ENCODE peak calls at places on chromosomes 5 and 9, in ten cellular contexts. One of them, this sample, is unnamed.

GRCh38 chr9:18869725-18870124 is 163.3 kb downstream of the SAXO1 start:
- DNase-seq in GM12864: no peak
- DNase-seq in fibroblast of the aortic adventitia: no peak
- DNase-seq in transverse colon: no peak
- DNase-seq in GM23338: no peak
- DNase-seq in aorta: no peak
- DNase-seq in left ventricle myocardium inferior: no peak
- DNase-seq in dorsolateral prefrontal cortex: no peak
- DNase-seq in GM06990: no peak
- DNase-seq in AG10803: no peak
- DNase-seq in this sample: no peak

GRCh38 chr5:135036405-135036804 is 2.4 kb upstream of the PITX1 start:
- DNase-seq in fibroblast of the aortic adventitia: no peak
- DNase-seq in dorsolateral prefrontal cortex: no peak
- DNase-seq in aorta: peak; percentile 22
- DNase-seq in AG10803: no peak
- DNase-seq in GM12864: no peak
- DNase-seq in transverse colon: no peak
- DNase-seq in left ventricle myocardium inferior: no peak
- DNase-seq in GM23338: no peak
- DNase-seq in GM06990: no peak
- DNase-seq in this sample: no peak

GRCh38 chr9:18638448-18639249 is 164.7 kb downstream of the ADAMTSL1 start:
- DNase-seq in transverse colon: no peak
- DNase-seq in dorsolateral prefrontal cortex: no peak
- DNase-seq in GM06990: no peak
- DNase-seq in left ventricle myocardium inferior: no peak
- DNase-seq in GM23338: no peak
- DNase-seq in AG10803: peak; percentile 50
- DNase-seq in fibroblast of the aortic adventitia: peak; percentile 58
- DNase-seq in GM12864: no peak
- DNase-seq in aorta: no peak
- DNase-seq in this sample: no peak

GRCh38 chr5:78563621-78564020 is 85.0 kb downstream of the LHFPL2 start:
- DNase-seq in fibroblast of the aortic adventitia: no peak
- DNase-seq in GM23338: no peak
- DNase-seq in AG10803: peak; percentile 31
- DNase-seq in aorta: no peak
- DNase-seq in transverse colon: no peak
- DNase-seq in left ventricle myocardium inferior: no peak
- DNase-seq in GM06990: no peak
- DNase-seq in dorsolateral prefrontal cortex: no peak
- DNase-seq in GM12864: no peak
- DNase-seq in this sample: no peak

GRCh38 chr5:5178121-5178520 is 38.0 kb downstream of the ADAMTS16 start:
- DNase-seq in transverse colon: no peak
- DNase-seq in AG10803: no peak
- DNase-seq in dorsolateral prefrontal cortex: no peak
- DNase-seq in fibroblast of the aortic adventitia: no peak
- DNase-seq in GM12864: no peak
- DNase-seq in left ventricle myocardium inferior: no peak
- DNase-seq in GM06990: no peak
- DNase-seq in GM23338: no peak
- DNase-seq in aorta: no peak
- DNase-seq in this sample: no peak

GRCh38 chr5:133977161-133977787 is 8.8 kb upstream of the C5orf15 start:
- DNase-seq in GM06990: peak; percentile 30
- DNase-seq in transverse colon: no peak
- DNase-seq in left ventricle myocardium inferior: no peak
- DNase-seq in GM23338: no peak
- DNase-seq in fibroblast of the aortic adventitia: no peak
- DNase-seq in dorsolateral prefrontal cortex: no peak
- DNase-seq in aorta: no peak
- DNase-seq in AG10803: no peak
- DNase-seq in GM12864: peak; percentile 41
- DNase-seq in this sample: no peak

GRCh38 chr5:149283611-149284480 is 12.2 kb downstream of the AFAP1L1 start:
- DNase-seq in GM12864: no peak
- DNase-seq in left ventricle myocardium inferior: no peak
- DNase-seq in GM06990: no peak
- DNase-seq in GM23338: no peak
- DNase-seq in AG10803: peak; percentile 57
- DNase-seq in fibroblast of the aortic adventitia: peak; percentile 40
- DNase-seq in transverse colon: no peak
- DNase-seq in dorsolateral prefrontal cortex: no peak
- DNase-seq in aorta: no peak
- DNase-seq in this sample: no peak

GRCh38 chr5:150503977-150504620 is 3.8 kb upstream of the NDST1 start:
- DNase-seq in dorsolateral prefrontal cortex: peak; percentile 47
- DNase-seq in left ventricle myocardium inferior: peak; percentile 63
- DNase-seq in GM12864: no peak
- DNase-seq in fibroblast of the aortic adventitia: peak; percentile 63
- DNase-seq in GM06990: no peak
- DNase-seq in aorta: no peak
- DNase-seq in transverse colon: peak; percentile 68
- DNase-seq in AG10803: peak; percentile 69
- DNase-seq in GM23338: no peak
- DNase-seq in this sample: no peak

GRCh38 chr5:78727786-78728761 is 79.5 kb upstream of the LHFPL2 start:
- DNase-seq in GM12864: peak; percentile 93
- DNase-seq in transverse colon: peak; percentile 50
- DNase-seq in dorsolateral prefrontal cortex: no peak
- DNase-seq in GM06990: peak; percentile 83
- DNase-seq in fibroblast of the aortic adventitia: no peak
- DNase-seq in aorta: no peak
- DNase-seq in GM23338: no peak
- DNase-seq in AG10803: no peak
- DNase-seq in left ventricle myocardium inferior: no peak
- DNase-seq in this sample: no peak

GRCh38 chr9:76729980-76730737 is 34.1 kb upstream of the PCA3 start:
- DNase-seq in GM06990: no peak
- DNase-seq in left ventricle myocardium inferior: no peak
- DNase-seq in GM12864: no peak
- DNase-seq in aorta: no peak
- DNase-seq in dorsolateral prefrontal cortex: no peak
- DNase-seq in AG10803: no peak
- DNase-seq in fibroblast of the aortic adventitia: no peak
- DNase-seq in GM23338: no peak
- DNase-seq in transverse colon: no peak
- DNase-seq in this sample: no peak

DNA sequence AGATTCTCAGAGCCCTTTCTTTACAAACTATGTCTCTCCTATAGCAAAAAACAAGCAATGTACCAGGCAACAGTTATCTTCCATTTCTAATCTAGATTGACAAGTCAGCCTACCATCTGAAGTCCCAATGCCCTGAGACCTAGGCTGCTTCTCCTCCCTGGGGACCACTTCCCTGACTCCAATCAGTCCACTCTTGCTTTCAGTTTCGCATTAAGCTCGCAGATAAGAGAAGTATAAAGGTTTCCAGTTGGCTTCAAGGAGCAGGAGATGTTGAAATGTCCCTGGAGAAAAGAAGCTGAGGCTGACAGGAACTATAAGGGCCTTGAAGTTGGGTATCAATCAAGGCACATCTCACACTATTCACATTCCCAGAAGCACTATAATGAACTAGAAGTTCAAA is 32.3 kb downstream of the ERP44 start:
- DNase-seq in dorsolateral prefrontal cortex: no peak
- DNase-seq in left ventricle myocardium inferior: no peak
- DNase-seq in aorta: no peak
- DNase-seq in GM12864: no peak
- DNase-seq in transverse colon: no peak
- DNase-seq in GM06990: no peak
- DNase-seq in AG10803: peak; percentile 11
- DNase-seq in fibroblast of the aortic adventitia: peak; percentile 82
- DNase-seq in GM23338: no peak
- DNase-seq in this sample: no peak
- H3K4me3 ChIP-seq in dorsolateral prefrontal cortex: no peak overlapping the region
- H3K4me3 ChIP-seq in left ventricle myocardium inferior: peak overlapping the region; percentile 31
- H3K4me3 ChIP-seq in aorta: no peak overlapping the region
- H3K4me3 ChIP-seq in GM12864: no peak overlapping the region
- H3K4me3 ChIP-seq in transverse colon: no peak overlapping the region
- H3K4me3 ChIP-seq in GM06990: no peak overlapping the region
- H3K4me3 ChIP-seq in AG10803: no peak overlapping the region
- H3K4me3 ChIP-seq in fibroblast of the aortic adventitia: peak overlapping the region; percentile 15
- H3K4me3 ChIP-seq in GM23338: no peak overlapping the region
- H3K4me3 ChIP-seq in this sample: no peak overlapping the region

GRCh38 chr5:14155730-14156129 is 12.6 kb downstream of the TRIO start:
- DNase-seq in fibroblast of the aortic adventitia: no peak
- DNase-seq in GM23338: no peak
- DNase-seq in GM12864: no peak
- DNase-seq in left ventricle myocardium inferior: no peak
- DNase-seq in AG10803: no peak
- DNase-seq in transverse colon: no peak
- DNase-seq in aorta: no peak
- DNase-seq in GM06990: no peak
- DNase-seq in dorsolateral prefrontal cortex: no peak
- DNase-seq in this sample: no peak
- H3K4me3 ChIP-seq in fibroblast of the aortic adventitia: no peak overlapping the region
- H3K4me3 ChIP-seq in GM23338: no peak overlapping the region
- H3K4me3 ChIP-seq in GM12864: peak overlapping the region; percentile 0
- H3K4me3 ChIP-seq in left ventricle myocardium inferior: no peak overlapping the region
- H3K4me3 ChIP-seq in AG10803: no peak overlapping the region
- H3K4me3 ChIP-seq in transverse colon: no peak overlapping the region
- H3K4me3 ChIP-seq in aorta: no peak overlapping the region
- H3K4me3 ChIP-seq in GM06990: peak overlapping the region; percentile 19
- H3K4me3 ChIP-seq in dorsolateral prefrontal cortex: no peak overlapping the region
- H3K4me3 ChIP-seq in this sample: no peak overlapping the region

DNA sequence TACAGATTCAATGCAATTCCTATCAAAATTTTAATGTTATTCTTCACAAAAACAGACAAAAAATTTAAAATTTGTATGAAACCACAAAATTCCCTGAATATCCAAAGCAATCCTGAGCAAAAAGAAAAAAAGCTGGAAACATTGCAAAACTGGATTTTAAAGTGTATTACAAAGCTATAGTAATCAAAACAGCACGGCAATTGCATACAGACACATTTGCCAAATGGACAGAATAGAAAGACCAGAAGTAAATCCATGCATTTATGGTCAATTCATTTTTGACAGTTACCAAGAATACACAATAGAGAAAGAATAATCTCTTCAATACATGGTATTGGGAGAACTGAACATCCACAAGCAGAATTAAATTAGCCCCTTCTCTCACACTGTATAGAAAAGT is 110.5 kb downstream of the TMEM232 start:
- DNase-seq in AG10803: no peak
- DNase-seq in aorta: no peak
- DNase-seq in left ventricle myocardium inferior: no peak
- DNase-seq in GM12864: no peak
- DNase-seq in GM23338: no peak
- DNase-seq in dorsolateral prefrontal cortex: no peak
- DNase-seq in GM06990: no peak
- DNase-seq in transverse colon: no peak
- DNase-seq in fibroblast of the aortic adventitia: no peak
- DNase-seq in this sample: no peak
- H3K4me3 ChIP-seq in AG10803: no peak overlapping the region
- H3K4me3 ChIP-seq in aorta: no peak overlapping the region
- H3K4me3 ChIP-seq in left ventricle myocardium inferior: no peak overlapping the region
- H3K4me3 ChIP-seq in GM12864: no peak overlapping the region
- H3K4me3 ChIP-seq in GM23338: no peak overlapping the region
- H3K4me3 ChIP-seq in dorsolateral prefrontal cortex: no peak overlapping the region
- H3K4me3 ChIP-seq in GM06990: no peak overlapping the region
- H3K4me3 ChIP-seq in transverse colon: no peak overlapping the region
- H3K4me3 ChIP-seq in fibroblast of the aortic adventitia: no peak overlapping the region
- H3K4me3 ChIP-seq in this sample: no peak overlapping the region

GRCh38 chr5:123705741-123706140 is 193.8 kb downstream of the CSNK1G3 start:
- DNase-seq in aorta: no peak
- DNase-seq in transverse colon: no peak
- DNase-seq in GM12864: no peak
- DNase-seq in GM06990: no peak
- DNase-seq in dorsolateral prefrontal cortex: no peak
- DNase-seq in GM23338: no peak
- DNase-seq in left ventricle myocardium inferior: no peak
- DNase-seq in AG10803: peak; percentile 88
- DNase-seq in fibroblast of the aortic adventitia: peak; percentile 84
- DNase-seq in this sample: peak; percentile 32

GRCh38 chr5:123709422-123709821 is 197.4 kb downstream of the CSNK1G3 start:
- DNase-seq in fibroblast of the aortic adventitia: no peak
- DNase-seq in transverse colon: no peak
- DNase-seq in AG10803: no peak
- DNase-seq in aorta: no peak
- DNase-seq in GM23338: no peak
- DNase-seq in GM06990: no peak
- DNase-seq in dorsolateral prefrontal cortex: no peak
- DNase-seq in GM12864: no peak
- DNase-seq in left ventricle myocardium inferior: no peak
- DNase-seq in this sample: no peak

DNA sequence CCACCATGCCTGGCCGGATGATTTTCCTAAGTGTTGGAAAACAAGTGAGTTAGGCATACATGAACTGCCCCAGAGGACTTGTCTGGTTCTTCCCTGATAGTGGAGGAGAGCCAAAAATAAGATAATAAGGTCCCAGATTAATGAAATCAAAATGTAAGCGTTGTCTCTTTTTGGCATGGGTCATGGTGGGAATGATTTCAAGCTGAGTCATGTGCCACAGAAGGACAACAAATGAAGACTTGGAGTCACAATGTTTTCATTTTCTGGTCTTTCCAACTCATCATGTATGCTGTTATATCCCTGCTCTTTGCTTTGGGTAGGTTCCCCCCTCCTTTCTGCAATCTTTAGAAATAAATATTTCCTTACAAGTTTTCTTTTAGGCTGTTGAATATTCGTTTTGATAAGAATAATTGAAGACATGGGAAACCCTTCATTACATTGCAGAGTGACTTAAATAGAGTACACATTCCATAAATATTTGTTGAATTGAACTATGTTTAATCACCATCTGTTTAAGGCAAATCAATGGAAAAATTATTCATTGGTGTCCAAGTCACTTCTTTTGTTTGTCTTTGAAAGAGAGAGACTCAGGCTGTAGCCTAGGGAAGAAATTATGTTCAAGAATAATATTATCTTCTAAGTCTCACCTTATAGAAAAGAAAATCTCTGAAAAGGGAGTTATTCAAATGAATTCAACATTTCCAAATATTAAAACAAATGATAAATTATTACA is 196.3 kb downstream of the CSNK1G3 start:
- DNase-seq in GM12864: no peak
- DNase-seq in aorta: no peak
- DNase-seq in fibroblast of the aortic adventitia: peak; percentile 90
- DNase-seq in left ventricle myocardium inferior: no peak
- DNase-seq in dorsolateral prefrontal cortex: no peak
- DNase-seq in GM23338: no peak
- DNase-seq in AG10803: peak; percentile 96
- DNase-seq in GM06990: no peak
- DNase-seq in transverse colon: no peak
- DNase-seq in this sample: peak; percentile 70
- H3K4me3 ChIP-seq in GM12864: no peak overlapping the region
- H3K4me3 ChIP-seq in aorta: no peak overlapping the region
- H3K4me3 ChIP-seq in fibroblast of the aortic adventitia: no peak overlapping the region
- H3K4me3 ChIP-seq in left ventricle myocardium inferior: no peak overlapping the region
- H3K4me3 ChIP-seq in dorsolateral prefrontal cortex: no peak overlapping the region
- H3K4me3 ChIP-seq in GM23338: no peak overlapping the region
- H3K4me3 ChIP-seq in AG10803: no peak overlapping the region
- H3K4me3 ChIP-seq in GM06990: no peak overlapping the region
- H3K4me3 ChIP-seq in transverse colon: no peak overlapping the region
- H3K4me3 ChIP-seq in this sample: no peak overlapping the region